ENCODE peak calls at places on chromosomes 6 and 20, in four cellular contexts. J, T, S and U are unnamed samples.

GRCh38 chr6:20789162-20789561 is 254.9 kb downstream of the CDKAL1 start:
- DNase-seq in J (no peak), T (no peak), S (no peak), U (no peak)

GRCh38 chr6:29722773-29723665 is at the start of gene HLA-F:
- DNase-seq in J (peak), T (peak), S (peak), U (peak)

GRCh38 chr6:107542170-107542569 is 52.3 kb downstream of the SOBP start:
- DNase-seq in J (peak), T (no peak), S (no peak), U (no peak)

GRCh38 chr20:9919271-9920014 is 80.6 kb upstream of the PAK5 start:
- DNase-seq in J (no peak), T (no peak), S (no peak), U (no peak)

GRCh38 chr6:159875194-159875593 is 15.6 kb upstream of the MAS1 start:
- DNase-seq in J (no peak), T (no peak), S (no peak), U (no peak)

GRCh38 chr6:84094050-84094435 is 60.5 kb downstream of the MRAP2 start:
- DNase-seq in J (no peak), T (no peak), S (no peak), U (no peak)

GRCh38 chr20:419556-420168 is 11.6 kb downstream of the RBCK1 start:
- DNase-seq in J (no peak), T (no peak), S (no peak), U (no peak)

GRCh38 chr6:103236923-103237322 is 1622.8 kb downstream of the HACE1 start:
- DNase-seq in J (no peak), T (no peak), S (no peak), U (no peak)

GRCh38 chr20:25341716-25342680 is 48.6 kb downstream of the ABHD12 start:
- DNase-seq in J (no peak), T (no peak), S (no peak), U (no peak)

GRCh38 chr6:43368517-43369160 is 808 bp downstream of the ZNF318 start:
- DNase-seq in J (peak), T (peak), S (peak), U (peak)

GRCh38 chr6:21648475-21649050 is 55.0 kb downstream of the SOX4 start:
- DNase-seq in J (no peak), T (no peak), S (no peak), U (no peak)

GRCh38 chr6:118871331-118871730 is 22.6 kb upstream of the ASF1A start:
- DNase-seq in J (no peak), T (no peak), S (no peak), U (no peak)

GRCh38 chr6:79671605-79672266 is 40.6 kb downstream of the SH3BGRL2 start:
- DNase-seq in J (peak), T (no peak), S (peak), U (no peak)

GRCh38 chr6:42257614-42258013 is 40.0 kb upstream of the MRPS10 start:
- DNase-seq in J (no peak), T (no peak), S (no peak), U (no peak)

GRCh38 chr20:48690888-48691287 is 136.9 kb downstream of the PREX1 start:
- DNase-seq in J (no peak), T (no peak), S (no peak), U (no peak)

GRCh38 chr20:38217791-38218565 is 42.6 kb downstream of the KIAA1755 start:
- DNase-seq in J (peak), T (no peak), S (peak), U (no peak)

GRCh38 chr20:24587384-24588046 is 118.1 kb downstream of the SYNDIG1 start:
- DNase-seq in J (no peak), T (no peak), S (no peak), U (no peak)

GRCh38 chr6:139941826-139942225 is 567.4 kb upstream of the CITED2 start:
- DNase-seq in J (no peak), T (no peak), S (no peak), U (no peak)